ENCODE peak calls at places on chromosomes 13 and 19, in eight cellular contexts. Q, M, D, U, O, N, Z and Y are unnamed samples.

GRCh38 chr19:35720163-35720524 is 2.3 kb downstream of the KMT2B start:
- DNase-seq in Q (no peak), M (no peak), D (no peak), U (no peak), O (no peak), N (no peak), Z (no peak), Y (no peak)

GRCh38 chr13:99307648-99308339 is 595 bp upstream of the GPR183 start:
- DNase-seq in Q (no peak), M (no peak), D (no peak), U (peak), O (peak), N (peak), Z (no peak), Y (peak)

GRCh38 chr13:107644136-107644535 is 571.2 kb downstream of the LIG4 start:
- DNase-seq in Q (no peak), M (no peak), D (no peak), U (no peak), O (no peak), N (no peak), Z (no peak), Y (no peak)

GRCh38 chr19:2813235-2814160 is 6.2 kb upstream of the ZNF554 start:
- DNase-seq in Q (peak), M (no peak), D (no peak), U (no peak), O (no peak), N (no peak), Z (no peak), Y (no peak)

GRCh38 chr19:42919757-42920079 is 2.0 kb upstream of the PSG6 start:
- DNase-seq in Q (no peak), M (no peak), D (no peak), U (no peak), O (no peak), N (no peak), Z (no peak), Y (no peak)

GRCh38 chr19:2195361-2195760 is 31.6 kb downstream of the DOT1L start:
- DNase-seq in Q (no peak), M (no peak), D (no peak), U (no peak), O (no peak), N (no peak), Z (no peak), Y (no peak)

GRCh38 chr13:66341978-66342377 is 888.2 kb downstream of the PCDH9 start:
- DNase-seq in Q (no peak), M (no peak), D (no peak), U (no peak), O (no peak), N (no peak), Z (no peak), Y (no peak)

GRCh38 chr19:5403968-5404640 is 51.1 kb upstream of the ZNRF4 start:
- DNase-seq in Q (peak), M (peak), D (peak), U (peak), O (peak), N (peak), Z (peak), Y (peak)

GRCh38 chr13:108342369-108343289 is 73.1 kb downstream of the TNFSF13B start:
- DNase-seq in Q (no peak), M (peak), D (no peak), U (no peak), O (no peak), N (no peak), Z (no peak), Y (peak)

GRCh38 chr13:31951215-31951678 is 80.3 kb upstream of the FRY start:
- DNase-seq in Q (peak), M (no peak), D (no peak), U (no peak), O (no peak), N (peak), Z (no peak), Y (no peak)

GRCh38 chr13:36251528-36251927 is 37.2 kb upstream of the SOHLH2 start:
- DNase-seq in Q (no peak), M (no peak), D (no peak), U (no peak), O (no peak), N (no peak), Z (no peak), Y (peak)

GRCh38 chr19:23799321-23799720 is 40.6 kb upstream of the ZNF681 start:
- DNase-seq in Q (no peak), M (no peak), D (no peak), U (no peak), O (no peak), N (peak), Z (no peak), Y (peak)

GRCh38 chr19:55600336-55601028 is 394 bp downstream of the ZNF524 start:
- DNase-seq in Q (no peak), M (peak), D (peak), U (no peak), O (no peak), N (peak), Z (no peak), Y (no peak)

GRCh38 chr19:54391589-54392061 is 23.6 kb upstream of the TTYH1 start:
- DNase-seq in Q (no peak), M (peak), D (no peak), U (no peak), O (no peak), N (no peak), Z (no peak), Y (no peak)

GRCh38 chr19:35533822-35534521 is 716 bp downstream of the GAPDHS start:
- DNase-seq in Q (no peak), M (peak), D (no peak), U (no peak), O (no peak), N (peak), Z (no peak), Y (peak)

GRCh38 chr13:89307278-89307677 is 1636.1 kb downstream of the SLITRK5 start:
- DNase-seq in Q (no peak), M (no peak), D (no peak), U (no peak), O (no peak), N (no peak), Z (no peak), Y (no peak)

GRCh38 chr19:46131485-46132143 is 7.1 kb upstream of the IGFL3 start:
- DNase-seq in Q (no peak), M (no peak), D (no peak), U (no peak), O (no peak), N (no peak), Z (no peak), Y (no peak)

GRCh38 chr13:75461314-75461713 is 20.7 kb downstream of the TBC1D4 start:
- DNase-seq in Q (no peak), M (no peak), D (no peak), U (no peak), O (no peak), N (no peak), Z (no peak), Y (no peak)

GRCh38 chr13:112450567-112451240 is 74.5 kb downstream of the SPACA7 start:
- DNase-seq in Q (no peak), M (no peak), D (no peak), U (no peak), O (no peak), N (peak), Z (no peak), Y (no peak)

GRCh38 chr19:55099557-55100506 is 17.6 kb downstream of the PPP1R12C start:
- DNase-seq in Q (peak), M (peak), D (peak), U (no peak), O (no peak), N (no peak), Z (no peak), Y (peak)

GRCh38 chr13:34869737-34870136 is 72.3 kb upstream of the NBEA start:
- DNase-seq in Q (no peak), M (no peak), D (no peak), U (no peak), O (no peak), N (no peak), Z (no peak), Y (no peak)

GRCh38 chr13:113291997-113292862 is 4.8 kb upstream of the LAMP1 start:
- DNase-seq in Q (no peak), M (peak), D (peak), U (no peak), O (no peak), N (no peak), Z (no peak), Y (peak)

GRCh38 chr19:42269518-42270345 is 680 bp downstream of the CIC start:
- DNase-seq in Q (no peak), M (no peak), D (peak), U (no peak), O (no peak), N (no peak), Z (no peak), Y (no peak)

GRCh38 chr19:8575467-8575997 is 1.7 kb downstream of the MYO1F start:
- DNase-seq in Q (no peak), M (peak), D (no peak), U (no peak), O (no peak), N (no peak), Z (no peak), Y (peak)

GRCh38 chr13:85529216-85529590 is 270.0 kb downstream of the SLITRK6 start:
- DNase-seq in Q (no peak), M (no peak), D (no peak), U (no peak), O (no peak), N (no peak), Z (no peak), Y (no peak)

GRCh38 chr13:26469602-26470001 is 87.9 kb upstream of the WASF3 start:
- DNase-seq in Q (no peak), M (no peak), D (no peak), U (no peak), O (no peak), N (peak), Z (no peak), Y (no peak)

GRCh38 chr19:7527516-7528191 is 5.2 kb downstream of the MCOLN1 start:
- DNase-seq in Q (peak), M (no peak), D (no peak), U (no peak), O (no peak), N (no peak), Z (no peak), Y (no peak)

GRCh38 chr13:79913141-79913827 is 427.6 kb downstream of the SPRY2 start:
- DNase-seq in Q (no peak), M (no peak), D (no peak), U (no peak), O (no peak), N (no peak), Z (no peak), Y (no peak)

GRCh38 chr13:35855531-35856019 is 275.6 kb downstream of the DCLK1 start:
- DNase-seq in Q (no peak), M (peak), D (no peak), U (no peak), O (peak), N (no peak), Z (peak), Y (no peak)

GRCh38 chr19:21109116-21109515 is 27.1 kb downstream of the ZNF714 start:
- DNase-seq in Q (no peak), M (no peak), D (no peak), U (no peak), O (no peak), N (no peak), Z (no peak), Y (no peak)

GRCh38 chr13:41494202-41494601 is 36.9 kb downstream of the RGCC start:
- DNase-seq in Q (no peak), M (no peak), D (no peak), U (no peak), O (no peak), N (no peak), Z (no peak), Y (no peak)

GRCh38 chr13:41496420-41497234 is 39.3 kb downstream of the RGCC start:
- DNase-seq in Q (no peak), M (no peak), D (no peak), U (peak), O (no peak), N (no peak), Z (no peak), Y (no peak)

GRCh38 chr13:41495044-41495443 is 37.7 kb downstream of the RGCC start:
- DNase-seq in Q (no peak), M (no peak), D (no peak), U (no peak), O (no peak), N (no peak), Z (no peak), Y (no peak)

GRCh38 chr13:41490616-41491015 is 33.3 kb downstream of the RGCC start:
- DNase-seq in Q (no peak), M (no peak), D (no peak), U (no peak), O (no peak), N (no peak), Z (no peak), Y (no peak)

GRCh38 chr13:41492432-41493267 is 35.3 kb downstream of the RGCC start:
- DNase-seq in Q (no peak), M (no peak), D (no peak), U (no peak), O (no peak), N (no peak), Z (no peak), Y (no peak)
- H3K4me3 ChIP-seq in Q (no peak), M (no peak), D (no peak), U (no peak), O (no peak), N (no peak), Z (no peak), Y (no peak)

GRCh38 chr19:15365264-15365663 is 14.3 kb downstream of the AKAP8 start:
- DNase-seq in Q (no peak), M (no peak), D (no peak), U (no peak), O (no peak), N (no peak), Z (no peak), Y (no peak)
- TF ChIP-seq CTCF in Q (no peak), M (no peak), D (no peak), U (no peak), O (no peak), N (no peak), Z (no peak), Y (no peak)

DNA sequence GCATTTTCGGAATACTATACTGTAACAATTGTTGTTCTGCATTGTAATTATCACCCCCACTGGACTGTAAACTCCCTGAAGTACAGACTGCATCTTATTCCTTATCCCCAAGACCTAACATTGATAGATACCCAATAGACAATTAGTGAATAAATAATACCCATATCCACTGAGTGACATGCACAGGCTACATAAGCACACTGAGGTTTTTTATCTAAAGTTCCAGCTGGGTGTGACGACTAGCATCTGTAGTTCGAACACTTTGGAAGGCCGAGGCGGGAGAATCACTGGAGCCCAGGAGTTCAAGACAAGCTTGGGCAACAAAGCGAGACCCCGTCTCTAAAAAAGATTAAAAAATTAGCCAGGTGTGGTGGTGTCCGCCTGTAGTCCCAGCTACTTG is 2.5 kb downstream of the KPNA3 start:
- DNase-seq in Q (no peak), M (no peak), D (no peak), U (no peak), O (no peak), N (no peak), Z (no peak), Y (no peak)
- H3K4me3 ChIP-seq in Q (no peak), M (peak), D (no peak), U (no peak), O (no peak), N (no peak), Z (no peak), Y (no peak)

GRCh38 chr19:18590273-18591272 is 2.0 kb downstream of the REX1BD start:
- DNase-seq in Q (no peak), M (peak), D (no peak), U (no peak), O (peak), N (no peak), Z (peak), Y (peak)
- TF ChIP-seq CTCF in Q (no peak), M (peak), D (no peak), U (peak), O (peak), N (no peak), Z (peak), Y (peak)